ENCODE peak calls at places on chromosomes 4 and X, in four cellular contexts. K, E, Y and B are unnamed samples.

GRCh38 chr4:8534129-8534528 is 46.1 kb upstream of the GPR78 start:
- DNase-seq in K (no peak), E (no peak), Y (peak), B (no peak)

GRCh38 chrX:19866626-19867410 is 20.6 kb downstream of the SH3KBP1 start:
- DNase-seq in Y (no peak), K (peak), E (no peak), B (no peak)

GRCh38 chrX:57353472-57354132 is 67.1 kb downstream of the FAAH2 start:
- DNase-seq in Y (no peak), K (no peak), E (no peak), B (no peak)

GRCh38 chr4:182920676-182921075 is 3.5 kb upstream of the DCTD start:
- DNase-seq in Y (no peak), K (no peak), E (no peak), B (no peak)

GRCh38 chrX:153793291-153793690 is 884 bp downstream of the IDH3G start:
- DNase-seq in E (peak), Y (no peak), K (no peak), B (no peak)

GRCh38 chr4:1015179-1015578 is 3.8 kb downstream of the FGFRL1 start:
- DNase-seq in K (no peak), E (no peak), Y (no peak), B (no peak)

GRCh38 chrX:77003956-77004355 is 443.2 kb upstream of the FGF16 start:
- DNase-seq in K (no peak), E (no peak), Y (no peak), B (no peak)

GRCh38 chr4:184356366-184356765 is 118.0 kb downstream of the IRF2 start:
- DNase-seq in E (no peak), Y (no peak), K (no peak), B (no peak)

GRCh38 chr4:7941111-7942018 is 1.7 kb upstream of the AFAP1 start:
- DNase-seq in K (no peak), Y (no peak), E (no peak), B (no peak)

GRCh38 chrX:47264507-47265173 is 31.8 kb downstream of the USP11 start:
- DNase-seq in K (peak), E (peak), Y (no peak), B (no peak)

GRCh38 chrX:3697701-3698279 is 15.7 kb downstream of the PRKX start:
- DNase-seq in K (no peak), E (no peak), Y (no peak), B (no peak)

GRCh38 chr4:118281611-118282442 is 71.0 kb downstream of the PRSS12 start:
- DNase-seq in K (peak), Y (no peak), E (no peak), B (no peak)

GRCh38 chrX:53595266-53595810 is 91.2 kb downstream of the HUWE1 start:
- DNase-seq in Y (no peak), E (no peak), K (peak), B (no peak)

GRCh38 chr4:30718021-30718888 is 1.9 kb upstream of the PCDH7 start:
- DNase-seq in E (no peak), Y (no peak), K (no peak), B (no peak)

GRCh38 chr4:105957680-105958079 is 62.4 kb downstream of the NPNT start:
- DNase-seq in E (no peak), Y (no peak), K (no peak), B (no peak)

GRCh38 chrX:110316351-110317078 is 1.4 kb downstream of the AMMECR1 start:
- DNase-seq in Y (no peak), K (no peak), E (no peak), B (no peak)

GRCh38 chr4:33134366-33134765 is 2414.2 kb downstream of the PCDH7 start:
- DNase-seq in E (no peak), K (no peak), Y (no peak), B (no peak)

GRCh38 chrX:23904096-23904495 is 3.6 kb downstream of the APOO start:
- DNase-seq in K (no peak), E (peak), Y (no peak), B (no peak)

GRCh38 chr4:183838987-183839712 is 66.0 kb upstream of the STOX2 start:
- DNase-seq in Y (no peak), K (no peak), E (no peak), B (no peak)

GRCh38 chr4:3248178-3248480 is 830 bp upstream of the MSANTD1 start:
- DNase-seq in Y (no peak), K (no peak), E (no peak), B (no peak)

GRCh38 chr4:128825226-128825625 is 15.7 kb downstream of the JADE1 start:
- DNase-seq in E (no peak), Y (no peak), K (no peak), B (no peak)

GRCh38 chrX:72121381-72121780 is 10.3 kb downstream of the RTL5 start:
- DNase-seq in E (no peak), K (no peak), Y (no peak), B (no peak)

GRCh38 chr4:90503677-90504076 is 376.5 kb downstream of the CCSER1 start:
- DNase-seq in K (no peak), E (no peak), Y (no peak), B (no peak)

GRCh38 chr4:41268024-41268423 is 11.3 kb downstream of the UCHL1 start:
- DNase-seq in Y (no peak), E (no peak), K (no peak), B (no peak)

GRCh38 chrX:112636951-112637541 is 42.7 kb downstream of the LHFPL1 start:
- DNase-seq in E (no peak), K (no peak), Y (no peak), B (no peak)

GRCh38 chr4:85478576-85478975 is 3.6 kb downstream of the ARHGAP24 start:
- DNase-seq in K (no peak), Y (no peak), E (no peak), B (no peak)
- TF ChIP-seq SPI1 in K (no peak), Y (no peak), E (no peak), B (no peak)

GRCh38 chr4:181503800-181504364 is 739.3 kb upstream of the TENM3 start:
- DNase-seq in K (no peak), Y (no peak), E (no peak), B (no peak)
- TF ChIP-seq POLR2AphosphoS5 in K (no peak), Y (no peak), E (no peak), B (no peak)

GRCh38 chr4:52984469-52984868 is 122.4 kb downstream of the RASL11B start:
- DNase-seq in Y (no peak), E (no peak), K (no peak), B (no peak)
- TF ChIP-seq SPI1 in Y (no peak), E (no peak), K (no peak), B (no peak)

GRCh38 chr4:85778809-85779124 is 303.8 kb downstream of the ARHGAP24 start:
- DNase-seq in Y (no peak), E (no peak), K (no peak), B (no peak)

GRCh38 chr4:85777908-85778808 is 303.2 kb downstream of the ARHGAP24 start:
- DNase-seq in Y (peak), E (no peak), K (no peak), B (no peak)

GRCh38 chr4:85776579-85776978 is 301.6 kb downstream of the ARHGAP24 start:
- DNase-seq in K (no peak), E (no peak), Y (no peak), B (no peak)

GRCh38 chr4:85780664-85781063 is 305.7 kb downstream of the ARHGAP24 start:
- DNase-seq in E (no peak), K (no peak), Y (no peak), B (no peak)

GRCh38 chr4:85779165-85779564 is 304.2 kb downstream of the ARHGAP24 start:
- DNase-seq in Y (no peak), E (no peak), K (no peak), B (no peak)
- TF ChIP-seq POLR2AphosphoS5 in Y (no peak), E (no peak), K (no peak), B (no peak)

DNA sequence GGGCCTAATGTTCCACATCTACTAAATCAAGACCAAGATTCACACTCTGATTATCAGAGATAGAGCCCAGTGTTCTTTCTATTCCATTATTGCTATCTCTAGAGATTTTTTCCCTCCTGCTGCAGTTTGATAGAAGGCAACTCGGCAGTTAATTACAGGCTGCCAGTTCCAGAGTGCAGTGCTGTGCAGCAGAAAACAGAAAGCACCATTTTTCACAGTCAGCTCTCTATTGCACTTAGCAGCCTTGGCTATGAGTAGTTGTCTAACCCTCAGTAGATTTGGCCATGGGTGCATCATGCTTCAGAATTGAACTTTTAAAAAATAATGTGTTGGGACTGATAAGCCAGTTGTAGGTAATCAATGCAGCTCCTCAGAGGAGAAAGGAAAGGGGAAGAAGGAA is 295.3 kb downstream of the MID1IP1 start:
- DNase-seq in Y (no peak), E (no peak), K (no peak), B (no peak)
- TF ChIP-seq SPI1 in Y (no peak), E (no peak), K (no peak), B (no peak)

GRCh38 chrX:40085714-40086113 is 12.0 kb downstream of the BCOR start:
- DNase-seq in K (no peak), E (no peak), Y (no peak), B (no peak)

GRCh38 chrX:40088299-40088625 is 9.5 kb downstream of the BCOR start:
- DNase-seq in E (no peak), Y (no peak), K (no peak), B (no peak)

GRCh38 chrX:40087574-40088298 is 10.0 kb downstream of the BCOR start:
- DNase-seq in K (no peak), E (no peak), Y (no peak), B (no peak)

GRCh38 chrX:40085086-40085551 is 12.6 kb downstream of the BCOR start:
- DNase-seq in K (no peak), E (no peak), Y (no peak), B (no peak)

DNA sequence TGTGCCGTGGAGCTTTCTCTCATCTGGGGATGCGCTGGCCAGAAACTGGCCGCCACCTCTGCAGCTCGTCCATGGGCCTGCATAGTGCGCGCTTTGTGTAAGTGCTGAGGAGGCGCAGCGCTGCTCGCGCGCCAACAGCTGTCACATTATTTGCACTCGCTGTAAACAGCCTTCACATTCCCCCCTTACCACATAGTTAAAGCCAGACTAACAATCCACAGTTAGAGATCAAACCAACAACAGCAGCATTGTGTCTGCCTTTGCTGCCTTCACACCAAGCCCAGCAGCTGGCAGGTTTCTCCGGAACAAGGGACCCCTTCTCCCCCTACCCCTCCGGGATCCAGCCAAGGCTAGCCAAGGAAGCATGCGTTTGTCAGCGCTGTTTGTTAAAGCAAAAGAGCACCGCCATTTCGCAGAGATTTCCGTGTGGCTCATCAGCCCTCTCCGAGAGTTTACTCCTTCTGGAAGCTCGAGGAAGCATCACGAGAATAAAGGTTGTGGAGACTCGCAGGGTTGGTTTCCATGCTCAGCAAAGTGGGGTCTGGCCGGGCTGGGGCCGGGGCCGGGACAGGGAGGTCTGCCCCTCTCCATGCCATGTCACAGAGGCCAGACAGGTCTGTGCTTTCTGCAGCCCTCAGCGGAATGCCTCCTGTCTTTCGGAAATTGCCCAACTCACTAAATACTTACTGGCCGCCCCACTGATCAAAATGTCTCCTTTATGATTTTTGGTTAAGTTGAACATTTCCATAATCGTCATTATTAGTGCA is 11.0 kb downstream of the BCOR start:
- DNase-seq in K (no peak), Y (no peak), E (no peak), B (no peak)
- TF ChIP-seq POLR2AphosphoS5 in K (no peak), Y (no peak), E (no peak), B (no peak)

DNA sequence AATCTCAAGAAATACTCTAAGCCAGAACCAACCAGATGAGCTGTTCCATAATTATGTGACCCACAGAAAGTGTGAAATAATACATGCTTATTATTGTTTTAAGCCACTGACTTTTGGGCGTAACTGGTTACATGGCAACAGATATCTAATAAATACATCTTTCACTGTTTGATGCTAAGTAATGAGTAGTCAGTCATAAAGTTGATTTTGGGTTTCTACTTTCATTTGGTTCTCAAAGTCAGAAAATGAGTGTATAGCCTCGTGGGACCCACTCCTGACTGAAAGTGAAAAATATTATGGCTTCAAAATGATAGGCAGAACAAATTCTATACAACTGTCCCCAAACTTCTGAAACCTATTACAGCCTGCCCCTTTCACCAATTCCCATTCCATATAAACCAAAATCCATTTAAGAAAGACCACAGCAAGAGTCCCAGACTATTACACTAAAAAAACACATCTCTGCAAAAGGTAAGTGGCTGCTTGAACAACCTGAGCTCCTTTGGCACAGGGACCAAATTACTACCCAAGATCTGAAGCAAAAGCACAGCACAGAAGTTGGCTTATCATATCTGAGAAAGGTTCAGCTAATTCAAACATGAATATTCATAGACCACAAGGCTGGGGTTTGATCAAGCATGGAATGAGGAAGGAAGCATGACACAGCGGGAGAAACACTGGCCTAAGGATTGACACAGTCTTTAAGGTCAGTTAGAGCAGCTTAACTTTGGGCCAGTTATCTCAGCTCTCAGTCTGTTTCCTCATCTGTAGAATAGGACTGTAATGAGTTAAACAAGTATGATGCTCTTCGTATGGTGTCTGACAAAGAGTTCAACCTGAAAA is 88.2 kb upstream of the CBR4 start:
- DNase-seq in K (no peak), Y (peak), E (no peak), B (no peak)
- TF ChIP-seq SPI1 in K (no peak), Y (no peak), E (no peak), B (peak)

DNA sequence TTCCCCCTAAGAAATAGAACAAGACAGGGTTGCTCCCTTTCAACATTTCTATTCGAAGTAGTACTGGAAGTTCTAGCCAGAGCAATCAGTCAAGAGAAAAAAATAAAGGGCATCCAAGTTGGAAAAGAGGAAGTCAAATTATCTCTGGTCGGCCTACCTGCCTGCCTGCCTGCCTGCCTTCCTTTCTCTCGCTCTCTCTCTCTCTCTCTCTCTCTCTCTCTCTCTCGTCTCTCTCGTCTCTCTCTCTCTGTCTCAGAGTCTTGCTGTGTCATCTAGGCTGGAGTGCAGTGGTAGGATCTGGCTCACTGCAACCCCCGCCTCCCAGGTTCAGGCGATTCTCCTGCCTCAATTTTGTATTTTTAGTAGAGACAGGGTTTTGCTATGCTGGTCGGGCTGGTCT is 42.9 kb downstream of the CCKAR start:
- DNase-seq in E (no peak), Y (no peak), K (no peak), B (no peak)
- TF ChIP-seq POLR2AphosphoS5 in E (no peak), Y (no peak), K (no peak), B (no peak)

GRCh38 chr4:142909908-142910307 is 63.8 kb upstream of the INPP4B start:
- DNase-seq in E (no peak), Y (no peak), K (no peak), B (no peak)
- TF ChIP-seq SPI1 in E (no peak), Y (no peak), K (no peak), B (no peak)